ENCODE peak calls at places on chromosomes 16 and 17, in eight cellular contexts. V, U, C, H, X, N, E and M are unnamed samples.

GRCh38 chr16:87201777-87202176 is 115.4 kb downstream of the C16orf95 start:
- DNase-seq in V (no peak), U (no peak), C (no peak), H (no peak), X (no peak), N (no peak), E (no peak), M (no peak)

GRCh38 chr16:83615131-83615530 is 192.6 kb upstream of the HSBP1 start:
- DNase-seq in V (no peak), U (no peak), C (peak), H (no peak), X (peak), N (no peak), E (no peak), M (no peak)

GRCh38 chr16:20798364-20798763 is 7.9 kb downstream of the ERI2 start:
- DNase-seq in V (no peak), U (no peak), C (no peak), H (no peak), X (no peak), N (no peak), E (no peak), M (no peak)

GRCh38 chr17:35630530-35631148 is 43.5 kb downstream of the AP2B1 start:
- DNase-seq in V (peak), U (no peak), C (no peak), H (no peak), X (peak), N (no peak), E (no peak), M (no peak)

GRCh38 chr17:75771334-75772281 is 6.6 kb upstream of the GALK1 start:
- DNase-seq in V (no peak), U (no peak), C (no peak), H (no peak), X (no peak), N (peak), E (no peak), M (no peak)

GRCh38 chr17:33864758-33865229 is 390.3 kb upstream of the CCL2 start:
- DNase-seq in V (no peak), U (no peak), C (no peak), H (no peak), X (no peak), N (no peak), E (no peak), M (no peak)

GRCh38 chr17:48121921-48122650 is 14.5 kb downstream of the SNX11 start:
- DNase-seq in V (no peak), U (no peak), C (no peak), H (no peak), X (no peak), N (no peak), E (no peak), M (no peak)

GRCh38 chr17:72984145-72984924 is 108.2 kb downstream of the SLC39A11 start:
- DNase-seq in V (peak), U (no peak), C (peak), H (no peak), X (peak), N (no peak), E (no peak), M (no peak)

GRCh38 chr17:36592316-36592710 is 634 bp downstream of the DHRS11 start:
- DNase-seq in V (no peak), U (peak), C (no peak), H (no peak), X (no peak), N (peak), E (peak), M (no peak)

GRCh38 chr16:62021295-62021694 is 14.9 kb downstream of the CDH8 start:
- DNase-seq in V (no peak), U (no peak), C (no peak), H (no peak), X (no peak), N (no peak), E (no peak), M (no peak)

GRCh38 chr17:27319536-27320221 is 25.8 kb downstream of the WSB1 start:
- DNase-seq in V (peak), U (no peak), C (no peak), H (peak), X (peak), N (peak), E (no peak), M (peak)

GRCh38 chr17:44925731-44926697 is 10.7 kb upstream of the GFAP start:
- DNase-seq in V (no peak), U (no peak), C (no peak), H (no peak), X (no peak), N (peak), E (no peak), M (no peak)

GRCh38 chr17:19357351-19358140 is 5.0 kb downstream of the B9D1 start:
- DNase-seq in V (no peak), U (no peak), C (no peak), H (no peak), X (no peak), N (peak), E (no peak), M (no peak)

GRCh38 chr16:85149776-85150175 is 37.5 kb upstream of the CIBAR2 start:
- DNase-seq in V (no peak), U (no peak), C (no peak), H (peak), X (no peak), N (peak), E (no peak), M (no peak)

GRCh38 chr17:79995691-79996090 is 40.0 kb downstream of the TBC1D16 start:
- DNase-seq in V (no peak), U (no peak), C (no peak), H (no peak), X (no peak), N (no peak), E (no peak), M (no peak)

GRCh38 chr17:80000136-80000535 is 35.5 kb downstream of the TBC1D16 start:
- DNase-seq in V (no peak), U (no peak), C (no peak), H (no peak), X (no peak), N (no peak), E (no peak), M (no peak)

GRCh38 chr17:79994602-79995001 is 41.1 kb downstream of the TBC1D16 start:
- DNase-seq in V (no peak), U (no peak), C (no peak), H (no peak), X (no peak), N (no peak), E (no peak), M (no peak)

GRCh38 chr17:79996291-79996690 is 39.4 kb downstream of the TBC1D16 start:
- DNase-seq in V (no peak), U (no peak), C (no peak), H (no peak), X (no peak), N (no peak), E (no peak), M (no peak)

DNA sequence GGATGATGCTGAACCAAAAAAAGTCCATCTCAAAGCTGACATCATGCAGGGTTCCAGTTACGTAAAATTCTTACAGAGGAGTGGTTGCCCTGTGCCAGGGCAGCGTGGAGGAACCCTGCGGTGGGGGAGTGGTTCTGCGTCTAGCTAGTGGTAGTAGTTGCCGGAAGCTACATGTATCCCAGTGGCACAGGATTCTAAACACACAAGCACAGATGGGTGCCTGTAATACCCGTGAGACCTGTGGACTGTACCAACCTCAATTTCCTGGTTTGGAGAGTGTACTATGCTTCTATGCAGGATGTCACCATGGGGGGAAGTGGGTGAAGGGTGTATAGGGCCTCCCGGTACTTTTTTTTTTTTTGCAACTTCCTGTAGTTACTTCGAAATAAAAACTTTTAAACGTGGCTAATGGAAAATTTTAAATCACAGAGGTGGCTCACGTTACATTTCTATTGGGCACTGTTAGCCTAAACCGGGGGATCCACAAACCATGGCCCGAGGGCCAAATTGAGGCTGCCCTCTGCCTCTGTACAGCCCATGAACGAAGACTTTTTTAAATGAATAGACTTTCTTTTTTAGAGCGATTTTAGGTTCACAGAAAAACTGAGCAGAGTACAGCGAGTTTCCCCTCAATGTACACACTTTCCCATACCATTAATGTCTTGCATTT is 38.5 kb downstream of the TBC1D16 start:
- DNase-seq in V (no peak), U (peak), C (no peak), H (no peak), X (no peak), N (no peak), E (no peak), M (no peak)
- TF ChIP-seq CTCF in V (no peak), U (no peak), C (no peak), H (no peak), X (no peak), N (no peak), E (no peak), M (no peak)

DNA sequence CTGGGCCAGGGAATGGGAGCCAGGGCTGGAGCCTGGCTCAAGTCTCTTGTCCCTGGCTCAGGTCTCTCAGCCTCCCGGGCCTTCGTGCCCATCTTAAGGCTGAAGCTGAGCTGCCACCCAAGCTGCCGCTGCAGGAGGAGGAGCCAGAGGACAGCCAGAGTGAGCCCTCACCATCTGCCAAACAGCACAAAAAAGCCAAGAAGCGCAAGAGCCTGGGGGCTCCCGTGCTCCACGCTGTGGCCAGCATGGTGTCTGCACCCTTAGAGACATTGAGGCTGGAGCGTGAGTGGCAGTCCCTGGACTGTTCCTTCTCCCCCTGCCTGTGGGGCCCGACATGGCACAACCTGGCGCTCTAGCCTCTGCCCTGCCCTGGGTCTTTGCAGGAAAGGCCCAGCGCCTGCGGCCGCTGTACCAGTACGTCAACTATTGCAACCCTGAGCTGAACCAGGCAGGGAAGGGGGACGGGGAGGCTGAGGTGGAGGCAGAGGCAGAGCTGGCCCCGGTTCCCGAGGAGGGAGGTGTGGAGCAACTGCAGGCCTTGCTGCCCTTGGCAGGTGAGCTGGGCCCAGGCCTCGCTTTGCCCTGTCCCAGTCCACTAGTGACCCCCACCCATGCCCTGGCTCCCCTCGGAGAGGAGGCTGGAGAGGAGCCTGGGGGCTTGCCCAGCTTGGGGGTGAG is 1.3 kb downstream of the C16orf86 start:
- DNase-seq in V (peak), U (peak), C (peak), H (peak), X (peak), N (peak), E (peak), M (peak)
- TF ChIP-seq CTCF in V (peak), U (peak), C (peak), H (peak), X (peak), N (peak), E (peak), M (peak)

DNA sequence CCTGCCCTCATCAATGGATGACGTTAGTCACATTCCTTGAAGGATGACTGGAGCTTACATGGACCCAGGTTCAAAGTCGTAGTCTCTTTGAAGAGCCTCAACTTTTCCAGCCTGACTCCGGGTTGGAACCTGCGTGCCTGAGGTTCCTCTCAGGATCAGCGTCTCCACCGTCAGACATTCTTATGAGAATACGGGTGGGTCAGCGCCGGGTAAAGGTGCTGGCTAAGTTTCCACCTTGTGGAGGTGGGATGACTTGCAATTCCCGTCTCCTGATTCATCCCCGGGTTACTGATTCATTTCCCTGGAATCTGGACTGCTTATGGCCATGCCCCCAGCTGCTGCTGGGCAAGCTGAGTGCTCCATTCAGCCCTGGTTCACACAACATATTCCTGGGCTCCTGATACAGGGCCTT is 38.9 kb upstream of the CMIP start:
- DNase-seq in V (peak), U (no peak), C (peak), H (no peak), X (peak), N (peak), E (peak), M (no peak)
- TF ChIP-seq CTCF in V (peak), U (no peak), C (no peak), H (no peak), X (peak), N (no peak), E (no peak), M (peak)

GRCh38 chr17:59428896-59429460 is 97.5 kb downstream of the YPEL2 start:
- DNase-seq in V (no peak), U (no peak), C (no peak), H (no peak), X (peak), N (no peak), E (no peak), M (no peak)
- TF ChIP-seq CTCF in V (no peak), U (no peak), C (no peak), H (no peak), X (no peak), N (no peak), E (no peak), M (no peak)

DNA sequence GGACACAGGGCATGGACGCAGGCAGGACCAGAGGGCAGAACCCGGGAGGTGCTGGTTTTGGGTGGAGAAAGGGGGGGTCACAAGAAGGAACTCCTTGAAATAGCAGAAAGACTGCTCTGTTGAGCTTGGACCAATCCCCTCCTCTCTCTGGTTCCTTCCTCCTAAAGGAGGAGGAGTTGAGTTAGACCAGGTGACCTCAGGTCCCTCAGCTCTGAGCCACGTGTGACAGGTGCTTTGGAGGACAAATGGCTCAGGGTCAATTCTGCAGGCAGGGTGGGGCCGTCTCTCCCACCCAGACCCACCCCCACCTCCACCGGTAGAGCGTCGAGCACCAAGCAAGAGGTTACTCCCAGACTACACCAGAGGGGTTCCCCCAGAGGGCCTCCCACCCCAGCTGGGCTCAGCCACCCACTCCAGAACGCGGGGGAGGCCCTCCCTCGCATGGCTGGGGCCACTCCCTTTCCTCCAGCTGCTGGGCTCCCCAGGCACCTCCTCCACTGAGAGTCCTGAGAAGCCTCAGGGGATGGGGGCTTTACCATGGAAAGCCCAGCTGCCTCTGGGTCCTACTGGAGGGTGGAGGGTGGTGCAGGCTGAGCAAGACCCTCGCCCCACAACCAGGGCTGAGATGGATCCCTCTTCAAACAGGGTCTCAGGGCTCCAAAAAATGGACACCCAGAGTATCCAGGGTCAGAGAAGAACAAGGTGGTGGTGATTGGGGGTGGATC is 7.7 kb downstream of the MYO1C start:
- DNase-seq in V (peak), U (peak), C (no peak), H (no peak), X (no peak), N (peak), E (peak), M (peak)
- TF ChIP-seq CTCF in V (peak), U (no peak), C (no peak), H (no peak), X (no peak), N (no peak), E (no peak), M (peak)

GRCh38 chr17:6714315-6714874 is 1.2 kb upstream of the SLC13A5 start:
- DNase-seq in V (no peak), U (no peak), C (no peak), H (no peak), X (no peak), N (no peak), E (no peak), M (no peak)

GRCh38 chr17:6712854-6713129 is 377 bp downstream of the SLC13A5 start:
- DNase-seq in V (no peak), U (no peak), C (no peak), H (no peak), X (no peak), N (no peak), E (no peak), M (no peak)

GRCh38 chr17:6713918-6714271 is 726 bp upstream of the SLC13A5 start:
- DNase-seq in V (no peak), U (no peak), C (no peak), H (no peak), X (no peak), N (no peak), E (no peak), M (no peak)

GRCh38 chr17:6712058-6712853 is 913 bp downstream of the SLC13A5 start:
- DNase-seq in V (no peak), U (no peak), C (no peak), H (no peak), X (no peak), N (no peak), E (no peak), M (peak)

DNA sequence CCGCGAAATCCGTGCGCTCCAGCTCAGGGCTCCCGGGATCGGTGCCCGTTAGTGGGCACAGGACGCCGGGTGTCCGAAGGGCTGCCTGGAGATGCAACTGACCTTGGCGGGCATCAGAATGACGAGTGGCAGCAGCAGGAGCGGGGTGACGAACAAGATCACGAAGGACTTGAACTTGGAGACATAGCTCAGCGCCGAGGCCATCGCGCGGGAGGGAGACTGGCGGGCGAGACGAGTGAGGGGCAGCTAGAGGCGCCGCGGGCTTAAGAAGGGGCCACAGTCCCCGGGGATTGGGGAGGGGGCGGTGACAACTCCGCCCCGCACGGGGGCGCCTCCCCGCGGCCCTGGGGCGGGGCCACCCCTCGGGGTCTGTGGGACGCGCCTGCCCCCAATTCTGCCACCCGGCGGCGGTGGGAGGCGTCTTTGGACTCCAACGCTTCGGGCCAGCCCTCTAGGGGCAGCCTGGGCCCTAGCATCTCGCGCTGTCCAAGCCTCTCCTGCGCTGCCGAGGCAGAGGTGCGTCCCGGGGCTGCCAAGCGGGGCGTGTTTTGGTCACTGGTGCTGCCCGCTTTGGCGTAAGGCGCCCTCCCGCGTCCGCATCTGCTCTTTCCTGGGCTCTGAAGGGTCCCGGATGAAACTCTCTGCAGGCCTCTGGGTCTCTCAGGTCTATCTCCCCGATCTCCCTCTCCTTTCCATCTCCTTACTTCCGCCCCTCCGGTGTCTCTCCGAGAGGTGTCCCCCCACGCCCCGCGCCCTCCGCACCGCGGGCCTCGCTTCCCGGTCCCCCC is at the start of gene SLC13A5:
- DNase-seq in V (no peak), U (peak), C (no peak), H (no peak), X (no peak), N (no peak), E (peak), M (peak)
- TF ChIP-seq CTCF in V (peak), U (no peak), C (peak), H (peak), X (peak), N (no peak), E (peak), M (no peak)